ENCODE peak calls at places on chromosome 18, in nine cellular contexts. F is transverse colon, T is sigmoid colon, I is A549, X is right lobe of liver, P is K562, C is prostate gland, Y is H1, G is thyroid gland. U is an unnamed sample.

GRCh38 chr18:8029061-8029460 is 461.9 kb downstream of the PTPRM start:
- DNase-seq in F (no peak), T (no peak), I (no peak), X (no peak), P (no peak), C (no peak), Y (peak), G (peak), U (no peak)

GRCh38 chr18:60082790-60083189 is 183.0 kb downstream of the PMAIP1 start:
- DNase-seq in F (no peak), T (no peak), I (no peak), X (no peak), P (no peak), C (no peak), Y (no peak), G (no peak), U (no peak)

GRCh38 chr18:76977681-76978234 is 154.8 kb downstream of the MBP start:
- DNase-seq in F (no peak), T (no peak), I (no peak), X (no peak), P (no peak), C (no peak), Y (peak), G (no peak), U (no peak)

GRCh38 chr18:3380384-3380961 is 69.5 kb upstream of the TGIF1 start:
- DNase-seq in F (no peak), T (no peak), I (peak), X (no peak), P (no peak), C (no peak), Y (no peak), G (no peak), U (no peak)

GRCh38 chr18:58537272-58538038 is 91.4 kb downstream of the ALPK2 start:
- DNase-seq in F (no peak), T (no peak), I (no peak), X (no peak), P (no peak), C (no peak), Y (no peak), G (no peak), U (no peak)

GRCh38 chr18:13428319-13428718 is 209.8 kb downstream of the LDLRAD4 start:
- DNase-seq in F (no peak), T (peak), I (no peak), X (no peak), P (no peak), C (no peak), Y (no peak), G (no peak), U (no peak)

GRCh38 chr18:37611623-37612279 is 46.2 kb upstream of the CELF4 start:
- DNase-seq in F (no peak), T (no peak), I (no peak), X (no peak), P (no peak), C (no peak), Y (peak), G (no peak), U (no peak)

GRCh38 chr18:58784601-58785137 is 80.0 kb upstream of the ZNF532 start:
- DNase-seq in F (no peak), T (no peak), I (peak), X (no peak), P (no peak), C (no peak), Y (no peak), G (no peak), U (peak)

GRCh38 chr18:57780318-57781127 is 22.6 kb downstream of the ATP8B1 start:
- DNase-seq in F (no peak), T (no peak), I (peak), X (no peak), P (peak), C (no peak), Y (no peak), G (no peak), U (peak)

GRCh38 chr18:35969676-35970075 is 2.8 kb upstream of the RMP24 start:
- DNase-seq in F (no peak), T (no peak), I (no peak), X (no peak), P (no peak), C (no peak), Y (no peak), G (no peak), U (no peak)

GRCh38 chr18:29879763-29880162 is 1162.8 kb downstream of the DSC3 start:
- DNase-seq in F (no peak), T (no peak), I (no peak), X (no peak), P (no peak), C (no peak), Y (no peak), G (no peak), U (no peak)

GRCh38 chr18:34121157-34121807 is 103.4 kb downstream of the NOL4 start:
- DNase-seq in F (no peak), T (no peak), I (no peak), X (no peak), P (no peak), C (peak), Y (no peak), G (no peak), U (no peak)

GRCh38 chr18:44594779-44595467 is 85.8 kb upstream of the SETBP1 start:
- DNase-seq in F (no peak), T (no peak), I (no peak), X (no peak), P (no peak), C (no peak), Y (no peak), G (no peak), U (no peak)

GRCh38 chr18:57947117-57947516 is 96.9 kb upstream of the NEDD4L start:
- DNase-seq in F (no peak), T (no peak), I (no peak), X (no peak), P (no peak), C (no peak), Y (no peak), G (no peak), U (no peak)

GRCh38 chr18:63477972-63478371 is 1.2 kb downstream of the SERPINB5 start:
- DNase-seq in F (no peak), T (no peak), I (no peak), X (no peak), P (no peak), C (no peak), Y (no peak), G (no peak), U (no peak)

GRCh38 chr18:70373062-70373519 is 84.2 kb downstream of the SOCS6 start:
- DNase-seq in F (no peak), T (no peak), I (peak), X (no peak), P (no peak), C (no peak), Y (no peak), G (no peak), U (no peak)

GRCh38 chr18:28690836-28691835 is 514.2 kb upstream of the CDH2 start:
- DNase-seq in F (no peak), T (no peak), I (no peak), X (no peak), P (no peak), C (no peak), Y (no peak), G (no peak), U (no peak)

GRCh38 chr18:23662309-23663263 is at the start of gene ANKRD29:
- DNase-seq in F (peak), T (peak), I (peak), X (no peak), P (peak), C (peak), Y (peak), G (peak), U (peak)

GRCh38 chr18:34932363-34932762 is 108.8 kb upstream of the MAPRE2 start:
- DNase-seq in F (no peak), T (no peak), I (no peak), X (no peak), P (no peak), C (no peak), Y (no peak), G (no peak), U (no peak)

GRCh38 chr18:5518179-5518770 is 25.5 kb downstream of the EPB41L3 start:
- DNase-seq in F (no peak), T (no peak), I (no peak), X (no peak), P (no peak), C (no peak), Y (no peak), G (no peak), U (no peak)

GRCh38 chr18:37019157-37019571 is 190.2 kb downstream of the KIAA1328 start:
- DNase-seq in F (no peak), T (no peak), I (peak), X (no peak), P (no peak), C (no peak), Y (peak), G (no peak), U (no peak)

GRCh38 chr18:34661464-34662087 is 48.5 kb upstream of the DTNA start:
- DNase-seq in F (no peak), T (no peak), I (peak), X (no peak), P (peak), C (no peak), Y (no peak), G (no peak), U (no peak)

GRCh38 chr18:61308795-61309393 is 24.3 kb upstream of the CDH20 start:
- DNase-seq in F (no peak), T (no peak), I (no peak), X (no peak), P (no peak), C (no peak), Y (no peak), G (no peak), U (no peak)

GRCh38 chr18:41532344-41533086 is 422.5 kb upstream of the PIK3C3 start:
- DNase-seq in F (no peak), T (no peak), I (no peak), X (no peak), P (no peak), C (no peak), Y (no peak), G (no peak), U (no peak)

GRCh38 chr18:32847719-32848118 is 74.9 kb upstream of the KLHL14 start:
- DNase-seq in F (no peak), T (no peak), I (no peak), X (no peak), P (no peak), C (no peak), Y (no peak), G (no peak), U (no peak)

GRCh38 chr18:21452381-21452780 is 148.1 kb downstream of the ESCO1 start:
- DNase-seq in F (no peak), T (no peak), I (no peak), X (no peak), P (no peak), C (no peak), Y (no peak), G (no peak), U (no peak)

DNA sequence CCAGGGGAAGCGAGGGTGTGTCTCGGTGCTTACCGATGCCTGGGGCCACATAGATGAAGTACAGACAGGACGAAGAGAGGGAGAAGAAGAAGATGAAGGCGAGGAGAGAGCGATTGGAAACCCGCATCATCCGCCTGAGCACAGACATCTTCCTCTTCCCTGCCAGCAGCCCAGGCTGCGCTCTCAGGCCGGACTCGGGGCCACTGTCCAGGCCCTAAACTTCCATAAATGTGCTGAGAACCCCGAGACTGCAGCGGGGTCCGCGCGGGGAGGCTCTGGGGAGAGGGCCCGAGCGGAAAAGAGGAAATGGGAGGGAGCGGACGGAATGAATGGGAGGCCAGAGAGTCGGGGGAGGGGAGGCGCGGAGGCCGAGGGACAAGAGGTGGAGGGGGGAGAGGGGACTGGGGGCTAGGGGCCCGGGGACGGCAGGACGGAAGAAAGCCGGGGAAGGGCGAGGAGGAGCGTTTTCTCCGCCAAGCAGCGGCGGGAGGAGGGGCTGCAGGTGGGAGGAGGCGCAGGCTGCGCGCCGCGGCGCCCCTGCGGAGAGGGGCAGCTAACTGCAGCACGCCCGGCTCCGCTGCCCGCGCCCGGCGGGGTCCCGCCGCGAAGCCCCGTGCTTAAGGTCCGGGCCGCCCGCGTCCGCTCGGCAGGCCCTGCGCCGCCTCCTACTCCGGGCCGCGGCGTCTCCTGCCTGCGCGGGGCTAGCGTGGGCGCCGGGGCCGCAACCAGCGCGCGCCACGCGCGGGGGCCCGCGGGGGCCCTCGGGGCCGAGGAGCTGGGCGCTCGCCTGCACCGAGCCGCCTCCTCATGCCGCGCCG is at the start of gene B4GALT6:
- DNase-seq in F (peak), T (no peak), I (peak), X (peak), P (peak), C (peak), Y (peak), G (peak), U (no peak)
- TF ChIP-seq POLR2A in F (no peak), T (no peak), I (peak), X (no peak), P (no peak), C (no peak), Y (peak), G (no peak), U (no peak)

DNA sequence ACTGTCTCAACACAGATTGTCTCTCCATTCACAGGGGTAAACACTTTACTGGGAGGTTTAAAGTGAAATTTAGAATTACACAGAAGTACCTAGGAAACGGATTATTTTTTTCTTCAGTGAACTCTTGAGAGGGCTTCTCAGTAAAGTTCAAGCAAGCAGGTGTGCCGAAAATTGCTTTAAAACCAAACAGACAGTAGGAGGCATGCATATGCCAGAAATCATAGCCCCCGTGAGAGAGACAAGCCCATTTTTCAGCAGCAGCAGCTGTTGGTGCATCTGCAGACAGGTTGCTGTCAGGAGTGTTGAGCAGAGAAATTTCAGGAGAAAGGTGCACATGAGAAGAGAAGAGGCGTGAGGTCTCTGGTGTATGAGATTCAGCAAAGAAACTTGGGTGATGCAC is 2115.5 kb upstream of the CELF4 start:
- DNase-seq in F (no peak), T (no peak), I (no peak), X (no peak), P (no peak), C (no peak), Y (no peak), G (peak), U (no peak)
- TF ChIP-seq CTCF in F (no peak), T (no peak), I (no peak), X (no peak), P (no peak), C (no peak), Y (no peak), G (peak), U (no peak)

DNA sequence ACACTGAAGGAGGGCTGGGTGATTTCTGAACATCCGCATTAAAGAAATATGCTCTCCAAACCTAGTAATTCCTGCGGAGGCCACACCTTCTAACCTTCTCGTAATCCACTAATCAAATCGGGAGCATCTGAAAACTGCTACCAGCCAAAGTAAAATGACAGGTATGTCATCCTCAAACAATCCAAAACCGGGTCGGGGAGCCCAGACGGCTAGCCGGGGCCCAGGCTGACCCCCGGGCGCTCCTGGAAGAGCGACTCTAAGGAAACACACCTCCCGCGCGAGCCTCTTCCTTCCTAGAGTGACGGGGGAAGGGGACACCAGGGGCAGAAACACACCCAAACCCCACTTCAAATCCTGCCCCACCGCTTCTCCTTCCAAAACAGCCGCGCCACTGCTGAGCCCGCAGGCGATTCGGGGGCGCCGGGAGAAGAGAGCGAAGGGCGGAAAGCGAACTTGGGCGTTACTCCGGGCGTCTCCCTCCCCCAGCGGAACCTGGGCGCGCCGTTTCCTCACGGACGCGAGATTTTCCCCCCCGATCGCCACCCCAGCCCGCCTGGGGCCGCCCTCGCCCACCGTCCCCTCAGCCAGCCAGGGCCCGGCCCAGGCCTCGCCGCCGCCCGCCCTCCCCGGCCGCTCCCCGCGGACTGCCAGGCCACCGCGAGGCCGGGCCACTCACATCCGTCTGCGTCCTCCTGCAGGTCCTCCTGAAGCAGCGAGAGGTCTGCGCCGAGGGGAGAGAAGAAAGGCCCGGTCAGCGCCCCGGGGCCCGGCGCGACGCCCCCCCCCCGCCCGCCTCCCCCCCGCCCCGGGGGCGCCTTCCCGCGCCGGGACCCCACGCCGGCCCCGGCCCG is 584 bp downstream of the PPP4R1 start:
- DNase-seq in F (peak), T (peak), I (peak), X (peak), P (peak), C (peak), Y (peak), G (peak), U (peak)
- TF ChIP-seq POLR2A in F (peak), T (no peak), I (no peak), X (peak), P (peak), C (peak), Y (peak), G (no peak), U (no peak)

DNA sequence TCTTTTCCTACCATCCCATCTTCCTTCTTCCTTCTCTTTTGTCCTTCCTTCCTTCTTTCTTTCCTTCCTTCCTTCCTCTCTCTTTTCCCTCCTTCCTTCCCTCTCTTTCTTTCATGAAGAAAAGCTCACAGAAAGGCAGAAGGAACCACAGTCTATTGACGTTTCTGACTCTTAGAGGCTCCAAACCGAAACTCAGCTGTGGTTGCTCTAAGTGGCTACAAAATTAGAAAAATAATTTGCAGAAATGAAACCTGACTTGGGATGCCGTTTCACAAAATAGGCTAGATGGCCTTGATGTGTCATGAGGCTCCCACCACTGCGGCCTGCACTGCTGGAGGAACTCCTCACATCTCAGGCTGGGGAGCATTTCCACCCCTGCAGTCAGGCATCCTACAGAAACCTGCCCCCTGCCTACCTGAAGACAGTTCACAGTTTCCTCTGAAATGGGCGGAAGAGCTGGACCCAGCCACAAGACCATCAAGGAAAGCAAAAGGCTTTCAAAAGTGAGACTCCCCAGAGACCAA is 165.6 kb downstream of the SMAD7 start:
- DNase-seq in F (peak), T (peak), I (no peak), X (peak), P (no peak), C (no peak), Y (no peak), G (no peak), U (no peak)
- TF ChIP-seq CTCF in F (no peak), T (no peak), I (no peak), X (no peak), P (no peak), C (no peak), Y (no peak), G (no peak), U (no peak)

GRCh38 chr18:48539406-48540328 is 836 bp downstream of the CTIF start:
- DNase-seq in F (peak), T (peak), I (peak), X (peak), P (peak), C (no peak), Y (peak), G (peak), U (peak)

GRCh38 chr18:48541747-48542108 is 2.9 kb downstream of the CTIF start:
- DNase-seq in F (no peak), T (no peak), I (no peak), X (no peak), P (no peak), C (no peak), Y (no peak), G (no peak), U (no peak)

GRCh38 chr18:48540329-48541025 is 1.6 kb downstream of the CTIF start:
- DNase-seq in F (peak), T (peak), I (peak), X (peak), P (peak), C (peak), Y (peak), G (peak), U (peak)

GRCh38 chr18:48542513-48543181 is 3.8 kb downstream of the CTIF start:
- DNase-seq in F (no peak), T (no peak), I (no peak), X (no peak), P (peak), C (no peak), Y (peak), G (no peak), U (no peak)

DNA sequence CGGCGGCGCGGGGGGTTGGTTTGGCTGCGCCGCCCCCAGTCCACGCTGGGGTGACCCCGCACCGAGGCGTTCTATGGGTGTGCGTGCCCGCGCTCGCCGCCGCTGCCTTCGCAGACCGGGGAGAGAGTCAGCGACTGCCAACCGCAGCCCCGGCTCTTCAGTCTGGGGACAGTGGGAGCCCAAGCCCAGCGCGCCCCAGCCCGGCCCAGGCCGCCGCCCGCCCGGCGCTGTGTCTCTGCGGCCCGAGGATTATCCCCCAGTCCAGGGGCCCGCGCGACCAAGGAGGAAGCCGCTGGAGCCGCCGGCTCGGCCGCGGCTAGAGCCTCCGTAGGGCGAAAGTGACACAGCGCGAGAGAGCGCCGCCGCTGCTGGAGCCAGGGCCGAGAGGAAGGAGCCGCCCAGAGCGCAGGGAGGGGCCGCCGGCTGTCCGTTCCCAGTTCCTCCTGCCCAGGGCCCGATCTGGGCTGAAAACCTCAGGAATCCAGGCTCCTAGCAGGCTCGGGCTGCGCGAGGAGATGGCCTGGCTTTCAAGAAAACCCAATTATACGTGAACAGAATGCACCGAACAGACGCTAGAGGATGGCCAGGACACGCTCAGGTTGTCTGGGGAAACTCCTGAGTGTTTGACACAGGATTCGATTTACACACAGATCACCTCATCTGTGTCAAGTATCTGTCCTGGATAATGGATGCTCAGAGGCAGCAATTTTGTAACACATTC is 2.4 kb downstream of the CTIF start:
- DNase-seq in F (peak), T (peak), I (peak), X (peak), P (peak), C (peak), Y (peak), G (peak), U (peak)
- TF ChIP-seq POLR2A in F (peak), T (no peak), I (no peak), X (peak), P (peak), C (peak), Y (no peak), G (no peak), U (peak)